ENCODE peak calls at places on chromosomes 6 and 20, in six cellular contexts. One of them, this sample, is unnamed.

GRCh38 chr20:25309395-25310267 is 61.7 kb downstream of the PYGB start:
- DNase-seq in NCI-H2081: peak
- DNase-seq in epithelial cell of esophagus: peak
- DNase-seq in GM03348: peak
- DNase-seq in activated CD8-positive, alpha-beta memory T cell treated with anti-CD3 and anti-CD28 coated beads for 1 hour: no peak
- DNase-seq in activated gamma-delta T cell treated with anti-CD3 and anti-CD28 coated beads, Interleukin-2, amount 50 U/mL, for 16 hours: no peak
- DNase-seq in this sample: peak

GRCh38 chr6:160943997-160944396 is 47.6 kb upstream of the MAP3K4 start:
- DNase-seq in activated CD8-positive, alpha-beta memory T cell treated with anti-CD3 and anti-CD28 coated beads for 1 hour: no peak
- DNase-seq in activated gamma-delta T cell treated with anti-CD3 and anti-CD28 coated beads, Interleukin-2, amount 50 U/mL, for 16 hours: no peak
- DNase-seq in epithelial cell of esophagus: no peak
- DNase-seq in NCI-H2081: no peak
- DNase-seq in GM03348: no peak
- DNase-seq in this sample: no peak

GRCh38 chr6:20455175-20456075 is 53.7 kb downstream of the E2F3 start:
- DNase-seq in activated CD8-positive, alpha-beta memory T cell treated with anti-CD3 and anti-CD28 coated beads for 1 hour: no peak
- DNase-seq in epithelial cell of esophagus: peak
- DNase-seq in NCI-H2081: no peak
- DNase-seq in GM03348: peak
- DNase-seq in activated gamma-delta T cell treated with anti-CD3 and anti-CD28 coated beads, Interleukin-2, amount 50 U/mL, for 16 hours: no peak
- DNase-seq in this sample: peak

GRCh38 chr6:33622456-33623431 is 1.6 kb downstream of the ITPR3 start:
- DNase-seq in epithelial cell of esophagus: peak
- DNase-seq in GM03348: peak
- DNase-seq in NCI-H2081: no peak
- DNase-seq in activated CD8-positive, alpha-beta memory T cell treated with anti-CD3 and anti-CD28 coated beads for 1 hour: no peak
- DNase-seq in activated gamma-delta T cell treated with anti-CD3 and anti-CD28 coated beads, Interleukin-2, amount 50 U/mL, for 16 hours: no peak
- DNase-seq in this sample: peak

GRCh38 chr6:12403946-12404647 is 113.9 kb downstream of the EDN1 start:
- DNase-seq in activated CD8-positive, alpha-beta memory T cell treated with anti-CD3 and anti-CD28 coated beads for 1 hour: no peak
- DNase-seq in GM03348: peak
- DNase-seq in epithelial cell of esophagus: no peak
- DNase-seq in NCI-H2081: no peak
- DNase-seq in activated gamma-delta T cell treated with anti-CD3 and anti-CD28 coated beads, Interleukin-2, amount 50 U/mL, for 16 hours: no peak
- DNase-seq in this sample: no peak

GRCh38 chr6:159608961-159609673 is 83.9 kb downstream of the SOD2 start:
- DNase-seq in GM03348: peak
- DNase-seq in activated CD8-positive, alpha-beta memory T cell treated with anti-CD3 and anti-CD28 coated beads for 1 hour: no peak
- DNase-seq in activated gamma-delta T cell treated with anti-CD3 and anti-CD28 coated beads, Interleukin-2, amount 50 U/mL, for 16 hours: no peak
- DNase-seq in NCI-H2081: no peak
- DNase-seq in epithelial cell of esophagus: peak
- DNase-seq in this sample: peak

GRCh38 chr6:142822383-142822782 is 122.6 kb downstream of the HIVEP2 start:
- DNase-seq in epithelial cell of esophagus: no peak
- DNase-seq in GM03348: no peak
- DNase-seq in activated CD8-positive, alpha-beta memory T cell treated with anti-CD3 and anti-CD28 coated beads for 1 hour: no peak
- DNase-seq in NCI-H2081: no peak
- DNase-seq in activated gamma-delta T cell treated with anti-CD3 and anti-CD28 coated beads, Interleukin-2, amount 50 U/mL, for 16 hours: no peak
- DNase-seq in this sample: no peak

GRCh38 chr6:47044418-47044817 is 2.3 kb upstream of the ADGRF1 start:
- DNase-seq in NCI-H2081: no peak
- DNase-seq in activated gamma-delta T cell treated with anti-CD3 and anti-CD28 coated beads, Interleukin-2, amount 50 U/mL, for 16 hours: no peak
- DNase-seq in epithelial cell of esophagus: peak
- DNase-seq in GM03348: no peak
- DNase-seq in activated CD8-positive, alpha-beta memory T cell treated with anti-CD3 and anti-CD28 coated beads for 1 hour: no peak
- DNase-seq in this sample: peak

GRCh38 chr6:138592698-138593097 is 93.4 kb upstream of the NHSL1 start:
- DNase-seq in epithelial cell of esophagus: no peak
- DNase-seq in NCI-H2081: no peak
- DNase-seq in GM03348: no peak
- DNase-seq in activated gamma-delta T cell treated with anti-CD3 and anti-CD28 coated beads, Interleukin-2, amount 50 U/mL, for 16 hours: no peak
- DNase-seq in activated CD8-positive, alpha-beta memory T cell treated with anti-CD3 and anti-CD28 coated beads for 1 hour: no peak
- DNase-seq in this sample: no peak

GRCh38 chr20:3307695-3308094 is 68.7 kb upstream of the SLC4A11 start:
- DNase-seq in GM03348: no peak
- DNase-seq in activated CD8-positive, alpha-beta memory T cell treated with anti-CD3 and anti-CD28 coated beads for 1 hour: no peak
- DNase-seq in activated gamma-delta T cell treated with anti-CD3 and anti-CD28 coated beads, Interleukin-2, amount 50 U/mL, for 16 hours: no peak
- DNase-seq in NCI-H2081: no peak
- DNase-seq in epithelial cell of esophagus: no peak
- DNase-seq in this sample: no peak

GRCh38 chr6:166736606-166737005 is 109.6 kb upstream of the RPS6KA2 start:
- DNase-seq in epithelial cell of esophagus: peak
- DNase-seq in NCI-H2081: no peak
- DNase-seq in activated CD8-positive, alpha-beta memory T cell treated with anti-CD3 and anti-CD28 coated beads for 1 hour: no peak
- DNase-seq in GM03348: no peak
- DNase-seq in activated gamma-delta T cell treated with anti-CD3 and anti-CD28 coated beads, Interleukin-2, amount 50 U/mL, for 16 hours: no peak
- DNase-seq in this sample: peak

GRCh38 chr6:125944434-125944816 is 12.1 kb upstream of the HINT3 start:
- DNase-seq in epithelial cell of esophagus: peak
- DNase-seq in NCI-H2081: peak
- DNase-seq in GM03348: peak
- DNase-seq in activated CD8-positive, alpha-beta memory T cell treated with anti-CD3 and anti-CD28 coated beads for 1 hour: no peak
- DNase-seq in activated gamma-delta T cell treated with anti-CD3 and anti-CD28 coated beads, Interleukin-2, amount 50 U/mL, for 16 hours: no peak
- DNase-seq in this sample: peak

GRCh38 chr6:129490551-129491245 is 219.3 kb downstream of the ARHGAP18 start:
- DNase-seq in activated CD8-positive, alpha-beta memory T cell treated with anti-CD3 and anti-CD28 coated beads for 1 hour: peak
- DNase-seq in epithelial cell of esophagus: peak
- DNase-seq in NCI-H2081: no peak
- DNase-seq in activated gamma-delta T cell treated with anti-CD3 and anti-CD28 coated beads, Interleukin-2, amount 50 U/mL, for 16 hours: peak
- DNase-seq in GM03348: peak
- DNase-seq in this sample: peak

GRCh38 chr6:106324726-106325335 is 729 bp downstream of the ATG5 start:
- DNase-seq in GM03348: peak
- DNase-seq in activated CD8-positive, alpha-beta memory T cell treated with anti-CD3 and anti-CD28 coated beads for 1 hour: no peak
- DNase-seq in NCI-H2081: no peak
- DNase-seq in epithelial cell of esophagus: peak
- DNase-seq in activated gamma-delta T cell treated with anti-CD3 and anti-CD28 coated beads, Interleukin-2, amount 50 U/mL, for 16 hours: no peak
- DNase-seq in this sample: no peak

GRCh38 chr6:162857321-162857720 is 129.5 kb downstream of the PACRG start:
- DNase-seq in GM03348: no peak
- DNase-seq in activated CD8-positive, alpha-beta memory T cell treated with anti-CD3 and anti-CD28 coated beads for 1 hour: no peak
- DNase-seq in epithelial cell of esophagus: no peak
- DNase-seq in NCI-H2081: peak
- DNase-seq in activated gamma-delta T cell treated with anti-CD3 and anti-CD28 coated beads, Interleukin-2, amount 50 U/mL, for 16 hours: no peak
- DNase-seq in this sample: no peak

GRCh38 chr6:6665505-6665904 is 77.0 kb downstream of the LY86 start:
- DNase-seq in activated gamma-delta T cell treated with anti-CD3 and anti-CD28 coated beads, Interleukin-2, amount 50 U/mL, for 16 hours: no peak
- DNase-seq in epithelial cell of esophagus: no peak
- DNase-seq in activated CD8-positive, alpha-beta memory T cell treated with anti-CD3 and anti-CD28 coated beads for 1 hour: no peak
- DNase-seq in NCI-H2081: no peak
- DNase-seq in GM03348: no peak
- DNase-seq in this sample: no peak

GRCh38 chr20:21125072-21125848 is 622 bp upstream of the KIZ start:
- DNase-seq in activated CD8-positive, alpha-beta memory T cell treated with anti-CD3 and anti-CD28 coated beads for 1 hour: no peak
- DNase-seq in epithelial cell of esophagus: peak
- DNase-seq in activated gamma-delta T cell treated with anti-CD3 and anti-CD28 coated beads, Interleukin-2, amount 50 U/mL, for 16 hours: no peak
- DNase-seq in NCI-H2081: peak
- DNase-seq in GM03348: peak
- DNase-seq in this sample: peak

GRCh38 chr20:10247440-10247839 is 28.8 kb downstream of the SNAP25 start:
- DNase-seq in NCI-H2081: no peak
- DNase-seq in activated CD8-positive, alpha-beta memory T cell treated with anti-CD3 and anti-CD28 coated beads for 1 hour: no peak
- DNase-seq in epithelial cell of esophagus: peak
- DNase-seq in activated gamma-delta T cell treated with anti-CD3 and anti-CD28 coated beads, Interleukin-2, amount 50 U/mL, for 16 hours: no peak
- DNase-seq in GM03348: no peak
- DNase-seq in this sample: no peak

GRCh38 chr6:2209226-2209809 is 36.1 kb downstream of the GMDS start:
- DNase-seq in GM03348: no peak
- DNase-seq in activated gamma-delta T cell treated with anti-CD3 and anti-CD28 coated beads, Interleukin-2, amount 50 U/mL, for 16 hours: no peak
- DNase-seq in epithelial cell of esophagus: peak
- DNase-seq in NCI-H2081: peak
- DNase-seq in activated CD8-positive, alpha-beta memory T cell treated with anti-CD3 and anti-CD28 coated beads for 1 hour: no peak
- DNase-seq in this sample: peak

GRCh38 chr6:2749972-2750600 is 636 bp downstream of the MYLK4 start:
- DNase-seq in activated CD8-positive, alpha-beta memory T cell treated with anti-CD3 and anti-CD28 coated beads for 1 hour: no peak
- DNase-seq in epithelial cell of esophagus: peak
- DNase-seq in GM03348: peak
- DNase-seq in activated gamma-delta T cell treated with anti-CD3 and anti-CD28 coated beads, Interleukin-2, amount 50 U/mL, for 16 hours: peak
- DNase-seq in NCI-H2081: peak
- DNase-seq in this sample: no peak

GRCh38 chr20:61875996-61876395 is 189.7 kb downstream of the TAF4 start:
- DNase-seq in activated gamma-delta T cell treated with anti-CD3 and anti-CD28 coated beads, Interleukin-2, amount 50 U/mL, for 16 hours: no peak
- DNase-seq in epithelial cell of esophagus: no peak
- DNase-seq in activated CD8-positive, alpha-beta memory T cell treated with anti-CD3 and anti-CD28 coated beads for 1 hour: no peak
- DNase-seq in GM03348: no peak
- DNase-seq in NCI-H2081: no peak
- DNase-seq in this sample: no peak

GRCh38 chr6:145067430-145067829 is 667.9 kb downstream of the EPM2A start:
- DNase-seq in activated CD8-positive, alpha-beta memory T cell treated with anti-CD3 and anti-CD28 coated beads for 1 hour: no peak
- DNase-seq in activated gamma-delta T cell treated with anti-CD3 and anti-CD28 coated beads, Interleukin-2, amount 50 U/mL, for 16 hours: no peak
- DNase-seq in epithelial cell of esophagus: peak
- DNase-seq in NCI-H2081: no peak
- DNase-seq in GM03348: peak
- DNase-seq in this sample: peak

GRCh38 chr20:23091741-23092408 is 5.8 kb upstream of the CD93 start:
- DNase-seq in epithelial cell of esophagus: no peak
- DNase-seq in GM03348: no peak
- DNase-seq in NCI-H2081: no peak
- DNase-seq in activated CD8-positive, alpha-beta memory T cell treated with anti-CD3 and anti-CD28 coated beads for 1 hour: no peak
- DNase-seq in activated gamma-delta T cell treated with anti-CD3 and anti-CD28 coated beads, Interleukin-2, amount 50 U/mL, for 16 hours: no peak
- DNase-seq in this sample: no peak

GRCh38 chr6:37283786-37284185 is 25.8 kb upstream of the TMEM217 start:
- DNase-seq in epithelial cell of esophagus: no peak
- DNase-seq in NCI-H2081: no peak
- DNase-seq in GM03348: peak
- DNase-seq in activated CD8-positive, alpha-beta memory T cell treated with anti-CD3 and anti-CD28 coated beads for 1 hour: no peak
- DNase-seq in activated gamma-delta T cell treated with anti-CD3 and anti-CD28 coated beads, Interleukin-2, amount 50 U/mL, for 16 hours: no peak
- DNase-seq in this sample: no peak

GRCh38 chr6:127855542-127856159 is 45.2 kb downstream of the THEMIS start:
- DNase-seq in GM03348: peak
- DNase-seq in NCI-H2081: no peak
- DNase-seq in epithelial cell of esophagus: peak
- DNase-seq in activated gamma-delta T cell treated with anti-CD3 and anti-CD28 coated beads, Interleukin-2, amount 50 U/mL, for 16 hours: peak
- DNase-seq in activated CD8-positive, alpha-beta memory T cell treated with anti-CD3 and anti-CD28 coated beads for 1 hour: no peak
- DNase-seq in this sample: no peak

GRCh38 chr6:88666906-88667305 is 296.5 kb downstream of the RNGTT start:
- DNase-seq in activated gamma-delta T cell treated with anti-CD3 and anti-CD28 coated beads, Interleukin-2, amount 50 U/mL, for 16 hours: no peak
- DNase-seq in GM03348: no peak
- DNase-seq in NCI-H2081: no peak
- DNase-seq in activated CD8-positive, alpha-beta memory T cell treated with anti-CD3 and anti-CD28 coated beads for 1 hour: no peak
- DNase-seq in epithelial cell of esophagus: peak
- DNase-seq in this sample: no peak

GRCh38 chr6:43163899-43164298 is 7.2 kb upstream of the SRF start:
- DNase-seq in activated gamma-delta T cell treated with anti-CD3 and anti-CD28 coated beads, Interleukin-2, amount 50 U/mL, for 16 hours: no peak
- DNase-seq in epithelial cell of esophagus: no peak
- DNase-seq in NCI-H2081: no peak
- DNase-seq in GM03348: no peak
- DNase-seq in activated CD8-positive, alpha-beta memory T cell treated with anti-CD3 and anti-CD28 coated beads for 1 hour: no peak
- DNase-seq in this sample: no peak

GRCh38 chr6:134123666-134124208 is 71.3 kb upstream of the SLC2A12 start:
- DNase-seq in GM03348: peak
- DNase-seq in NCI-H2081: peak
- DNase-seq in activated CD8-positive, alpha-beta memory T cell treated with anti-CD3 and anti-CD28 coated beads for 1 hour: no peak
- DNase-seq in epithelial cell of esophagus: peak
- DNase-seq in activated gamma-delta T cell treated with anti-CD3 and anti-CD28 coated beads, Interleukin-2, amount 50 U/mL, for 16 hours: no peak
- DNase-seq in this sample: peak

GRCh38 chr6:146905313-146905712 is 298.9 kb upstream of the STXBP5 start:
- DNase-seq in GM03348: peak
- DNase-seq in epithelial cell of esophagus: peak
- DNase-seq in activated CD8-positive, alpha-beta memory T cell treated with anti-CD3 and anti-CD28 coated beads for 1 hour: no peak
- DNase-seq in NCI-H2081: peak
- DNase-seq in activated gamma-delta T cell treated with anti-CD3 and anti-CD28 coated beads, Interleukin-2, amount 50 U/mL, for 16 hours: no peak
- DNase-seq in this sample: peak

GRCh38 chr6:145110109-145110508 is 625.2 kb downstream of the EPM2A start:
- DNase-seq in GM03348: no peak
- DNase-seq in activated gamma-delta T cell treated with anti-CD3 and anti-CD28 coated beads, Interleukin-2, amount 50 U/mL, for 16 hours: no peak
- DNase-seq in activated CD8-positive, alpha-beta memory T cell treated with anti-CD3 and anti-CD28 coated beads for 1 hour: no peak
- DNase-seq in NCI-H2081: no peak
- DNase-seq in epithelial cell of esophagus: peak
- DNase-seq in this sample: peak

GRCh38 chr6:74431873-74432272 is 735.9 kb downstream of the CD109 start:
- DNase-seq in epithelial cell of esophagus: peak
- DNase-seq in activated CD8-positive, alpha-beta memory T cell treated with anti-CD3 and anti-CD28 coated beads for 1 hour: no peak
- DNase-seq in activated gamma-delta T cell treated with anti-CD3 and anti-CD28 coated beads, Interleukin-2, amount 50 U/mL, for 16 hours: no peak
- DNase-seq in NCI-H2081: no peak
- DNase-seq in GM03348: peak
- DNase-seq in this sample: no peak

GRCh38 chr6:56795852-56796532 is 153.3 kb upstream of the DST start:
- DNase-seq in epithelial cell of esophagus: peak
- DNase-seq in NCI-H2081: no peak
- DNase-seq in GM03348: peak
- DNase-seq in activated CD8-positive, alpha-beta memory T cell treated with anti-CD3 and anti-CD28 coated beads for 1 hour: no peak
- DNase-seq in activated gamma-delta T cell treated with anti-CD3 and anti-CD28 coated beads, Interleukin-2, amount 50 U/mL, for 16 hours: no peak
- DNase-seq in this sample: peak

GRCh38 chr6:145813285-145814034 is 1.1 kb downstream of the FBXO30 start:
- DNase-seq in activated gamma-delta T cell treated with anti-CD3 and anti-CD28 coated beads, Interleukin-2, amount 50 U/mL, for 16 hours: no peak
- DNase-seq in GM03348: peak
- DNase-seq in epithelial cell of esophagus: peak
- DNase-seq in activated CD8-positive, alpha-beta memory T cell treated with anti-CD3 and anti-CD28 coated beads for 1 hour: no peak
- DNase-seq in NCI-H2081: no peak
- DNase-seq in this sample: peak

GRCh38 chr6:33733294-33734007 is 13.3 kb downstream of the IP6K3 start:
- DNase-seq in NCI-H2081: no peak
- DNase-seq in epithelial cell of esophagus: no peak
- DNase-seq in GM03348: no peak
- DNase-seq in activated gamma-delta T cell treated with anti-CD3 and anti-CD28 coated beads, Interleukin-2, amount 50 U/mL, for 16 hours: no peak
- DNase-seq in activated CD8-positive, alpha-beta memory T cell treated with anti-CD3 and anti-CD28 coated beads for 1 hour: no peak
- DNase-seq in this sample: no peak